ENCODE peak calls at places on chromosomes 2 and 18, in eight cellular contexts. J, B, W, N, D, U, O and P are unnamed samples.

GRCh38 chr2:33291278-33292013 is 185.0 kb upstream of the RASGRP3 start:
- DNase-seq in N (no peak), O (no peak), W (no peak), B (peak; percentile 78), D (peak; percentile 84), U (peak; percentile 96), J (peak; percentile 99), P (no peak)

GRCh38 chr2:96773922-96774321 is 13.2 kb downstream of the CNNM4 start:
- DNase-seq in N (no peak), B (peak; percentile 88), U (no peak), J (no peak), D (no peak), O (no peak), W (no peak), P (no peak)

GRCh38 chr2:100246163-100247145 is 75.8 kb downstream of the LONRF2 start:
- DNase-seq in N (no peak), D (peak; percentile 25), W (no peak), B (peak; percentile 3), O (no peak), J (peak; percentile 9), U (peak; percentile 21), P (no peak)

GRCh38 chr2:226164512-226164911 is 635.1 kb downstream of the IRS1 start:
- DNase-seq in N (no peak), J (no peak), D (no peak), O (no peak), U (no peak), B (no peak), W (no peak), P (no peak)

GRCh38 chr2:71577209-71577608 is 123.8 kb downstream of the DYSF start:
- DNase-seq in W (no peak), D (no peak), B (no peak), O (no peak), N (no peak), J (no peak), U (no peak), P (no peak)

GRCh38 chr18:67425724-67426123 is 90.8 kb downstream of the DSEL start:
- DNase-seq in J (no peak), N (no peak), O (no peak), W (no peak), B (no peak), D (peak; percentile 98), U (peak; percentile 97), P (no peak)

GRCh38 chr2:157441072-157441454 is 2.8 kb downstream of the CYTIP start:
- DNase-seq in D (peak; percentile 43), J (no peak), O (no peak), U (no peak), N (no peak), B (no peak), W (no peak), P (no peak)

GRCh38 chr2:114222331-114222730 is 220.1 kb upstream of the DPP10 start:
- DNase-seq in N (no peak), B (no peak), D (no peak), O (no peak), J (no peak), U (no peak), W (no peak), P (no peak)

GRCh38 chr2:69138247-69138754 is 125.3 kb downstream of the ANTXR1 start:
- DNase-seq in O (no peak), B (no peak), J (no peak), N (no peak), D (peak; percentile 87), W (peak; percentile 33), U (peak; percentile 87), P (no peak)

GRCh38 chr2:228474466-228474865 is 293.0 kb upstream of the SPHKAP start:
- DNase-seq in B (no peak), J (no peak), W (no peak), D (peak; percentile 28), O (no peak), N (no peak), U (peak; percentile 85), P (no peak)

GRCh38 chr2:10476723-10477442 is 28.8 kb upstream of the ODC1 start:
- DNase-seq in D (no peak), O (no peak), B (no peak), J (no peak), U (no peak), W (no peak), N (no peak), P (no peak)

GRCh38 chr18:9792565-9793226 is 84.6 kb downstream of the RAB31 start:
- DNase-seq in O (no peak), N (no peak), J (no peak), U (no peak), B (no peak), W (no peak), D (no peak), P (no peak)

GRCh38 chr2:33378551-33379220 is 97.8 kb upstream of the RASGRP3 start:
- DNase-seq in U (no peak), W (no peak), D (no peak), J (no peak), N (no peak), B (no peak), O (no peak), P (no peak)

GRCh38 chr2:235836416-235837042 is 331.7 kb downstream of the GBX2 start:
- DNase-seq in N (no peak), U (no peak), O (no peak), J (no peak), D (no peak), B (peak; percentile 82), W (no peak), P (no peak)

GRCh38 chr2:96205888-96206287 is 2.7 kb downstream of the STARD7 start:
- DNase-seq in U (peak; percentile 84), D (peak; percentile 88), O (no peak), J (no peak), W (no peak), N (no peak), B (no peak), P (no peak)